ENCODE peak calls at places on chromosomes 4 and X, in seven cellular contexts. One of them, this sample, is unnamed. For H3K27me3, the result is how much of the 10 kb centered on the place peaks cover.

GRCh38 chr4:164239976-164240375 is 514.0 kb upstream of the SMIM31 start:
- DNase-seq in left lung: no peak
- DNase-seq in ovary: no peak
- DNase-seq in Peyer's patch: no peak
- DNase-seq in breast epithelium: no peak
- DNase-seq in brain microvascular endothelial cell: peak
- DNase-seq in K562: no peak
- DNase-seq in this sample: no peak

GRCh38 chrX:16320765-16321355 is 153.6 kb downstream of the MAGEB17 start:
- DNase-seq in K562: no peak
- DNase-seq in Peyer's patch: no peak
- DNase-seq in brain microvascular endothelial cell: peak
- DNase-seq in ovary: no peak
- DNase-seq in left lung: no peak
- DNase-seq in breast epithelium: no peak
- DNase-seq in this sample: no peak

GRCh38 chr4:145935253-145936141 is 3.1 kb downstream of the ZNF827 start:
- DNase-seq in ovary: peak
- DNase-seq in breast epithelium: no peak
- DNase-seq in left lung: peak
- DNase-seq in brain microvascular endothelial cell: no peak
- DNase-seq in Peyer's patch: peak
- DNase-seq in K562: no peak
- DNase-seq in this sample: no peak

GRCh38 chr4:91279899-91280298 is 1023.9 kb upstream of the GRID2 start:
- DNase-seq in left lung: no peak
- DNase-seq in brain microvascular endothelial cell: no peak
- DNase-seq in K562: no peak
- DNase-seq in ovary: no peak
- DNase-seq in Peyer's patch: no peak
- DNase-seq in breast epithelium: no peak
- DNase-seq in this sample: no peak

GRCh38 chr4:108107729-108108382 is 60.9 kb downstream of the LEF1 start:
- DNase-seq in breast epithelium: no peak
- DNase-seq in ovary: no peak
- DNase-seq in K562: peak
- DNase-seq in Peyer's patch: no peak
- DNase-seq in brain microvascular endothelial cell: no peak
- DNase-seq in left lung: no peak
- DNase-seq in this sample: no peak

GRCh38 chr4:82469776-82470345 is 39.5 kb downstream of the ENOPH1 start:
- DNase-seq in ovary: peak
- DNase-seq in brain microvascular endothelial cell: peak
- DNase-seq in Peyer's patch: no peak
- DNase-seq in K562: no peak
- DNase-seq in left lung: no peak
- DNase-seq in breast epithelium: no peak
- DNase-seq in this sample: no peak

GRCh38 chr4:121140712-121141111 is 23.4 kb downstream of the TNIP3 start:
- DNase-seq in Peyer's patch: no peak
- DNase-seq in ovary: no peak
- DNase-seq in K562: no peak
- DNase-seq in left lung: no peak
- DNase-seq in breast epithelium: no peak
- DNase-seq in brain microvascular endothelial cell: peak
- DNase-seq in this sample: no peak

GRCh38 chr4:119736559-119736958 is 108.0 kb upstream of the PDE5A start:
- DNase-seq in ovary: no peak
- DNase-seq in breast epithelium: no peak
- DNase-seq in Peyer's patch: no peak
- DNase-seq in brain microvascular endothelial cell: no peak
- DNase-seq in left lung: no peak
- DNase-seq in K562: no peak
- DNase-seq in this sample: no peak

GRCh38 chrX:101195442-101196173 is 24.0 kb upstream of the DRP2 start:
- DNase-seq in brain microvascular endothelial cell: no peak
- DNase-seq in ovary: no peak
- DNase-seq in Peyer's patch: no peak
- DNase-seq in left lung: no peak
- DNase-seq in breast epithelium: no peak
- DNase-seq in K562: no peak
- DNase-seq in this sample: no peak

GRCh38 chrX:97189668-97190067 is 306.0 kb downstream of the RPA4 start:
- DNase-seq in brain microvascular endothelial cell: no peak
- DNase-seq in ovary: no peak
- DNase-seq in breast epithelium: no peak
- DNase-seq in K562: no peak
- DNase-seq in Peyer's patch: no peak
- DNase-seq in left lung: no peak
- DNase-seq in this sample: no peak

GRCh38 chrX:555589-556220 is 74.9 kb upstream of the SHOX start:
- DNase-seq in brain microvascular endothelial cell: no peak
- DNase-seq in ovary: no peak
- DNase-seq in left lung: no peak
- DNase-seq in Peyer's patch: no peak
- DNase-seq in K562: no peak
- DNase-seq in breast epithelium: no peak
- DNase-seq in this sample: no peak

GRCh38 chr4:35105486-35105885 is 1138.8 kb downstream of the ARAP2 start:
- DNase-seq in K562: no peak
- DNase-seq in ovary: no peak
- DNase-seq in breast epithelium: no peak
- DNase-seq in left lung: no peak
- DNase-seq in brain microvascular endothelial cell: no peak
- DNase-seq in Peyer's patch: no peak
- DNase-seq in this sample: no peak

GRCh38 chrX:71214604-71215334 is 8.3 kb upstream of the GJB1 start:
- DNase-seq in K562: no peak
- DNase-seq in ovary: no peak
- DNase-seq in left lung: no peak
- DNase-seq in Peyer's patch: peak
- DNase-seq in brain microvascular endothelial cell: no peak
- DNase-seq in breast epithelium: no peak
- DNase-seq in this sample: no peak

GRCh38 chr4:41456559-41457101 is 81.3 kb upstream of the LIMCH1 start:
- DNase-seq in brain microvascular endothelial cell: no peak
- DNase-seq in breast epithelium: no peak
- DNase-seq in ovary: no peak
- DNase-seq in Peyer's patch: no peak
- DNase-seq in K562: no peak
- DNase-seq in left lung: no peak
- DNase-seq in this sample: no peak

GRCh38 chrX:27583976-27584375 is 6.2 kb upstream of the DCAF8L2 start:
- DNase-seq in breast epithelium: no peak
- DNase-seq in K562: no peak
- DNase-seq in ovary: no peak
- DNase-seq in brain microvascular endothelial cell: no peak
- DNase-seq in Peyer's patch: no peak
- DNase-seq in left lung: no peak
- DNase-seq in this sample: no peak

GRCh38 chr4:174539571-174539970 is 17.3 kb upstream of the HPGD start:
- DNase-seq in brain microvascular endothelial cell: no peak
- DNase-seq in ovary: no peak
- DNase-seq in left lung: no peak
- DNase-seq in breast epithelium: no peak
- DNase-seq in Peyer's patch: no peak
- DNase-seq in K562: no peak
- DNase-seq in this sample: no peak

GRCh38 chrX:101287402-101287801 is 3.7 kb downstream of the TAF7L start:
- DNase-seq in breast epithelium: no peak
- DNase-seq in ovary: no peak
- DNase-seq in K562: peak
- DNase-seq in brain microvascular endothelial cell: peak
- DNase-seq in left lung: no peak
- DNase-seq in Peyer's patch: no peak
- DNase-seq in this sample: no peak

GRCh38 chr4:142354041-142354440 is 492.1 kb downstream of the INPP4B start:
- DNase-seq in left lung: no peak
- DNase-seq in brain microvascular endothelial cell: no peak
- DNase-seq in Peyer's patch: no peak
- DNase-seq in K562: no peak
- DNase-seq in breast epithelium: no peak
- DNase-seq in ovary: no peak
- DNase-seq in this sample: no peak

GRCh38 chrX:56794404-56794803 is 65.4 kb downstream of the NBDY start:
- DNase-seq in Peyer's patch: peak
- DNase-seq in K562: no peak
- DNase-seq in left lung: peak
- DNase-seq in ovary: no peak
- DNase-seq in breast epithelium: no peak
- DNase-seq in brain microvascular endothelial cell: no peak
- DNase-seq in this sample: no peak

GRCh38 chr4:56743550-56743949 is 62.5 kb upstream of the HOPX start:
- DNase-seq in ovary: no peak
- DNase-seq in K562: no peak
- DNase-seq in breast epithelium: no peak
- DNase-seq in Peyer's patch: no peak
- DNase-seq in left lung: no peak
- DNase-seq in brain microvascular endothelial cell: no peak
- DNase-seq in this sample: no peak

GRCh38 chr4:82900016-82900334 is 560 bp upstream of the THAP9 start:
- DNase-seq in Peyer's patch: no peak
- DNase-seq in breast epithelium: no peak
- DNase-seq in ovary: no peak
- DNase-seq in brain microvascular endothelial cell: no peak
- DNase-seq in left lung: no peak
- DNase-seq in K562: peak
- DNase-seq in this sample: no peak

GRCh38 chr4:95432466-95432865 is 116.3 kb downstream of the UNC5C start:
- DNase-seq in brain microvascular endothelial cell: no peak
- DNase-seq in breast epithelium: no peak
- DNase-seq in ovary: no peak
- DNase-seq in left lung: no peak
- DNase-seq in Peyer's patch: no peak
- DNase-seq in K562: no peak
- DNase-seq in this sample: no peak

GRCh38 chrX:22652596-22652995 is 347.2 kb upstream of the DDX53 start:
- DNase-seq in left lung: no peak
- DNase-seq in breast epithelium: no peak
- DNase-seq in ovary: no peak
- DNase-seq in brain microvascular endothelial cell: peak
- DNase-seq in K562: no peak
- DNase-seq in Peyer's patch: no peak
- DNase-seq in this sample: no peak

GRCh38 chr4:103201254-103201653 is 3.1 kb upstream of the CENPE start:
- DNase-seq in Peyer's patch: no peak
- DNase-seq in breast epithelium: no peak
- DNase-seq in ovary: no peak
- DNase-seq in brain microvascular endothelial cell: no peak
- DNase-seq in left lung: no peak
- DNase-seq in K562: no peak
- DNase-seq in this sample: no peak

GRCh38 chr4:5249727-5250126 is 198.4 kb downstream of the STK32B start:
- DNase-seq in brain microvascular endothelial cell: no peak
- DNase-seq in left lung: no peak
- DNase-seq in ovary: no peak
- DNase-seq in Peyer's patch: no peak
- DNase-seq in breast epithelium: no peak
- DNase-seq in K562: no peak
- DNase-seq in this sample: no peak
- TF ChIP-seq CTCF in brain microvascular endothelial cell: no peak
- TF ChIP-seq CTCF in left lung: no peak
- TF ChIP-seq CTCF in ovary: no peak
- TF ChIP-seq CTCF in Peyer's patch: no peak
- TF ChIP-seq CTCF in breast epithelium: no peak
- TF ChIP-seq CTCF in K562: no peak
- TF ChIP-seq CTCF in this sample: no peak

GRCh38 chrX:40169193-40170086 is 71.7 kb upstream of the BCOR start:
- DNase-seq in breast epithelium: no peak
- DNase-seq in K562: peak
- DNase-seq in brain microvascular endothelial cell: peak
- DNase-seq in Peyer's patch: no peak
- DNase-seq in ovary: peak
- DNase-seq in left lung: no peak
- DNase-seq in this sample: peak
- H3K27ac ChIP-seq in breast epithelium: peak
- H3K27ac ChIP-seq in K562: peak
- H3K27ac ChIP-seq in brain microvascular endothelial cell: no peak
- H3K27ac ChIP-seq in Peyer's patch: peak
- H3K27ac ChIP-seq in ovary: peak
- H3K27ac ChIP-seq in left lung: no peak
- H3K27ac ChIP-seq in this sample: peak

GRCh38 chr4:160180206-160180605 is 1077.3 kb downstream of the RAPGEF2 start:
- DNase-seq in breast epithelium: no peak
- DNase-seq in ovary: no peak
- DNase-seq in left lung: no peak
- DNase-seq in Peyer's patch: no peak
- DNase-seq in brain microvascular endothelial cell: peak
- DNase-seq in K562: no peak
- DNase-seq in this sample: no peak

GRCh38 chr4:160175064-160175643 is 1072.3 kb downstream of the RAPGEF2 start:
- DNase-seq in breast epithelium: no peak
- DNase-seq in K562: no peak
- DNase-seq in brain microvascular endothelial cell: peak
- DNase-seq in Peyer's patch: no peak
- DNase-seq in left lung: no peak
- DNase-seq in ovary: no peak
- DNase-seq in this sample: no peak
- H3K27me3 ChIP-seq in breast epithelium: under half
- H3K27me3 ChIP-seq in K562: under half
- H3K27me3 ChIP-seq in brain microvascular endothelial cell: under half
- H3K27me3 ChIP-seq in Peyer's patch: under half
- H3K27me3 ChIP-seq in left lung: under half
- H3K27me3 ChIP-seq in ovary: under half
- H3K27me3 ChIP-seq in this sample: under half

GRCh38 chr4:94011190-94011589 is 182.6 kb downstream of the ATOH1 start:
- DNase-seq in Peyer's patch: no peak
- DNase-seq in brain microvascular endothelial cell: no peak
- DNase-seq in breast epithelium: no peak
- DNase-seq in K562: peak
- DNase-seq in left lung: no peak
- DNase-seq in ovary: no peak
- DNase-seq in this sample: no peak
- TF ChIP-seq CTCF in Peyer's patch: no peak
- TF ChIP-seq CTCF in brain microvascular endothelial cell: no peak
- TF ChIP-seq CTCF in breast epithelium: no peak
- TF ChIP-seq CTCF in K562: no peak
- TF ChIP-seq CTCF in left lung: no peak
- TF ChIP-seq CTCF in ovary: no peak
- TF ChIP-seq CTCF in this sample: no peak